ENCODE peak calls at places on chromosomes 7 and 10, in five cellular contexts. One of them, this sample, is unnamed.

GRCh38 chr10:30705086-30705624 is 75.6 kb upstream of the LYZL2 start:
- DNase-seq in heart left ventricle: no peak
- DNase-seq in nucleus accumbens: no peak
- DNase-seq in amniotic stem cell: no peak
- DNase-seq in T-helper 17 cell: no peak
- DNase-seq in this sample: peak

GRCh38 chr10:65754112-65754511 is 1171.7 kb upstream of the LRRTM3 start:
- DNase-seq in amniotic stem cell: no peak
- DNase-seq in T-helper 17 cell: no peak
- DNase-seq in nucleus accumbens: no peak
- DNase-seq in heart left ventricle: no peak
- DNase-seq in this sample: no peak

GRCh38 chr10:51911721-51912120 is 212.3 kb upstream of the CSTF2T start:
- DNase-seq in amniotic stem cell: no peak
- DNase-seq in T-helper 17 cell: no peak
- DNase-seq in nucleus accumbens: no peak
- DNase-seq in heart left ventricle: no peak
- DNase-seq in this sample: no peak

GRCh38 chr10:938954-939678 is 7.6 kb upstream of the LARP4B start:
- DNase-seq in T-helper 17 cell: no peak
- DNase-seq in nucleus accumbens: no peak
- DNase-seq in amniotic stem cell: no peak
- DNase-seq in heart left ventricle: no peak
- DNase-seq in this sample: no peak

GRCh38 chr7:117399820-117400422 is 27.4 kb downstream of the ASZ1 start:
- DNase-seq in T-helper 17 cell: no peak
- DNase-seq in amniotic stem cell: no peak
- DNase-seq in nucleus accumbens: no peak
- DNase-seq in heart left ventricle: no peak
- DNase-seq in this sample: peak

GRCh38 chr10:103854687-103855423 is 521 bp downstream of the SH3PXD2A start:
- DNase-seq in T-helper 17 cell: no peak
- DNase-seq in nucleus accumbens: no peak
- DNase-seq in amniotic stem cell: no peak
- DNase-seq in heart left ventricle: peak
- DNase-seq in this sample: peak

GRCh38 chr7:101232141-101232821 is 5.3 kb downstream of the CLDN15 start:
- DNase-seq in nucleus accumbens: peak
- DNase-seq in T-helper 17 cell: no peak
- DNase-seq in heart left ventricle: no peak
- DNase-seq in amniotic stem cell: no peak
- DNase-seq in this sample: peak

GRCh38 chr7:136878878-136879277 is 10.4 kb downstream of the CHRM2 start:
- DNase-seq in nucleus accumbens: no peak
- DNase-seq in T-helper 17 cell: no peak
- DNase-seq in heart left ventricle: no peak
- DNase-seq in amniotic stem cell: no peak
- DNase-seq in this sample: no peak

GRCh38 chr10:73589538-73590126 is 1.5 kb downstream of the USP54 start:
- DNase-seq in heart left ventricle: no peak
- DNase-seq in nucleus accumbens: peak
- DNase-seq in amniotic stem cell: no peak
- DNase-seq in T-helper 17 cell: no peak
- DNase-seq in this sample: no peak

GRCh38 chr10:7797582-7797981 is 9.6 kb downstream of the ATP5F1C start:
- DNase-seq in amniotic stem cell: peak
- DNase-seq in nucleus accumbens: no peak
- DNase-seq in T-helper 17 cell: no peak
- DNase-seq in heart left ventricle: no peak
- DNase-seq in this sample: no peak

GRCh38 chr10:100909506-100910260 is 3.1 kb upstream of the SLF2 start:
- DNase-seq in nucleus accumbens: no peak
- DNase-seq in heart left ventricle: no peak
- DNase-seq in T-helper 17 cell: no peak
- DNase-seq in amniotic stem cell: no peak
- DNase-seq in this sample: no peak